ENCODE peak calls at places on chromosomes 12 and 14, in ten cellular contexts. Q is astrocyte of the spinal cord, J is upper lobe of right lung, A is fibroblast of villous mesenchyme, M is fibroblast of pulmonary artery, U is cardiac fibroblast, N is heart left ventricle, H is fibroblast of lung, B is sigmoid colon, I is AG09309. L is an unnamed sample.

GRCh38 chr12:95179011-95179410 is 38.3 kb downstream of the FGD6 start:
- DNase-seq in Q (no peak), J (no peak), A (no peak), M (no peak), U (no peak), N (no peak), H (peak; percentile 52), B (no peak), I (no peak), L (no peak)

GRCh38 chr14:104743461-104744380 is 9.2 kb upstream of the SIVA1 start:
- DNase-seq in Q (no peak), J (no peak), A (no peak), M (no peak), U (no peak), N (peak; percentile 17), H (peak; percentile 27), B (no peak), I (no peak), L (no peak)

GRCh38 chr12:95342008-95342407 is 124.4 kb downstream of the VEZT start:
- DNase-seq in Q (no peak), J (no peak), A (no peak), M (no peak), U (no peak), N (no peak), H (no peak), B (no peak), I (no peak), L (no peak)

GRCh38 chr12:100187857-100188519 is 12.6 kb upstream of the ACTR6 start:
- DNase-seq in Q (no peak), J (no peak), A (no peak), M (no peak), U (no peak), N (no peak), H (no peak), B (no peak), I (no peak), L (no peak)

GRCh38 chr12:80213246-80213645 is 113.9 kb downstream of the OTOGL start:
- DNase-seq in Q (no peak), J (no peak), A (no peak), M (no peak), U (no peak), N (no peak), H (no peak), B (no peak), I (no peak), L (no peak)

GRCh38 chr14:96752594-96752993 is 44.6 kb upstream of the VRK1 start:
- DNase-seq in Q (no peak), J (no peak), A (no peak), M (no peak), U (no peak), N (no peak), H (peak; percentile 1), B (no peak), I (no peak), L (no peak)

GRCh38 chr12:76029982-76030377 is 1.6 kb downstream of the PHLDA1 start:
- DNase-seq in Q (peak; percentile 56), J (peak; percentile 60), A (peak; percentile 60), M (peak; percentile 74), U (peak; percentile 72), N (no peak), H (peak; percentile 42), B (no peak), I (no peak), L (no peak)

GRCh38 chr14:21083565-21084325 is 13.6 kb downstream of the ARHGEF40 start:
- DNase-seq in Q (no peak), J (no peak), A (no peak), M (no peak), U (no peak), N (no peak), H (no peak), B (no peak), I (no peak), L (no peak)

GRCh38 chr12:80268924-80269749 is 169.8 kb downstream of the OTOGL start:
- DNase-seq in Q (peak; percentile 88), J (no peak), A (peak; percentile 45), M (peak; percentile 58), U (peak; percentile 39), N (no peak), H (peak; percentile 92), B (no peak), I (peak; percentile 45), L (no peak)

GRCh38 chr12:29207120-29207519 is 58.0 kb downstream of the FAR2 start:
- DNase-seq in Q (peak; percentile 50), J (no peak), A (no peak), M (peak; percentile 71), U (peak; percentile 73), N (no peak), H (peak; percentile 24), B (no peak), I (no peak), L (no peak)

GRCh38 chr14:52954346-52955214 is 3.7 kb upstream of the FERMT2 start:
- DNase-seq in Q (peak; percentile 31), J (no peak), A (peak; percentile 76), M (peak; percentile 81), U (peak; percentile 56), N (no peak), H (peak; percentile 68), B (peak; percentile 73), I (peak; percentile 28), L (no peak)

GRCh38 chr12:54654926-54655325 is 6.8 kb upstream of the DCD start:
- DNase-seq in Q (no peak), J (no peak), A (no peak), M (no peak), U (no peak), N (no peak), H (no peak), B (no peak), I (no peak), L (no peak)

GRCh38 chr12:75974323-75975273 is 57.0 kb downstream of the PHLDA1 start:
- DNase-seq in Q (no peak), J (no peak), A (no peak), M (no peak), U (no peak), N (no peak), H (no peak), B (no peak), I (no peak), L (peak; percentile 59)

GRCh38 chr14:104882325-104882973 is 17.4 kb downstream of the CEP170B start:
- DNase-seq in Q (no peak), J (peak; percentile 86), A (no peak), M (no peak), U (no peak), N (peak; percentile 26), H (no peak), B (no peak), I (no peak), L (peak; percentile 82)

GRCh38 chr14:81062816-81063215 is 107.4 kb downstream of the TSHR start:
- DNase-seq in Q (no peak), J (no peak), A (no peak), M (peak; percentile 0), U (peak; percentile 0), N (no peak), H (no peak), B (no peak), I (no peak), L (no peak)
- TF ChIP-seq CTCF in Q (no peak), J (peak; percentile 30), A (no peak), M (peak; percentile 19), U (no peak), N (peak; percentile 26), H (no peak), B (no peak), I (peak; percentile 36), L (peak; percentile 20)

DNA sequence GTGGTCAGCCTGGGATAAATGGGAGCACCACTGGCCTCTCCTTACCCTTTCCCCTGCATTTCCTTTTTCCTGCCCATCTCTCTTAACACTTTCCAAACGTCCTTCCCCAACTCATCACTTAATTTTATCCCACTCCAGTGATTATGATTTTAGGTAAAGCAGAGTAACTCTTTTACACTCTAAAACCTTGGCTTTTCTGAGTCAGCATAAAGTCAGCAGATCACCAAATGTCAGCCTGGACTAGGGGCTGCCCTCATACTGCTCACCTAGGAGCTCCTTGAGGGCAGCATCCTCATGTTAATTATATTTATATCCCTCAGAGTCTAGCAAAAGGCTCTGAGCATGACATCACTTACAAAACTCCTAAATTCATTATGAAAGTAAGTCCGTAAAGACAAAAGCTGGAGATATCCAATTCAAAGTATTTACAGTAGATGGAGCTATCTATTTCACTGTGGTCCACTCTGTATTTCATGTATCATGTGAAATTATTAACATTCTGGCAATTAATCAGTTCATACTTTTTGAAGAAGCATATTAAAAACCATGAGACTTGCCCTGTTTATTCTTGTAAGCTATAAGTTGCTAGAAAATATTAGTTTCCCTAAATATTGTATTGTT is 17.0 kb upstream of the DICER1 start:
- DNase-seq in Q (peak; percentile 25), J (no peak), A (peak; percentile 33), M (peak; percentile 58), U (peak; percentile 49), N (no peak), H (no peak), B (no peak), I (no peak), L (no peak)
- TF ChIP-seq CTCF in Q (peak; percentile 34), J (peak; percentile 34), A (peak; percentile 25), M (peak; percentile 49), U (peak; percentile 20), N (peak; percentile 50), H (peak; percentile 25), B (no peak), I (no peak), L (peak; percentile 20)

DNA sequence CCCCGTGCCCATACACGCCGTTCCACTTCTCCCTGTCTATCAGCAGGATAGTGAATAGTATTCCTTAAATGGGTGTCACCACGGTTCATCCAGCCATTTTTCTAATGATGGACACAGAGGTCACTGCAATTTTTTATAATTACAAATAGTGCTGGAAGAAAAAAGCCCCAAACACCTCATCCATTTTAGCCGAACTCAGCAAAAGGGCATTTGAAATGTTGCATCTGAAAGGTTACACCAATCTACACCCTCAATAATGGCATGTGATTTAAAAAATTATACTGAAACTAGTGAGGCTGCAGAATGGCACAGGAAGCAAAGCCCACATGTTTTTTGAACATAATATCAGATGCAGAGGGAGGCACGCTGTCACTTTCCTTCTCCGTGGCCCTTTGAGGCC is 39.1 kb upstream of the MEG3 start:
- DNase-seq in Q (no peak), J (no peak), A (no peak), M (no peak), U (no peak), N (no peak), H (no peak), B (no peak), I (no peak), L (no peak)
- TF ChIP-seq CTCF in Q (no peak), J (no peak), A (no peak), M (no peak), U (no peak), N (no peak), H (no peak), B (no peak), I (no peak), L (no peak)

DNA sequence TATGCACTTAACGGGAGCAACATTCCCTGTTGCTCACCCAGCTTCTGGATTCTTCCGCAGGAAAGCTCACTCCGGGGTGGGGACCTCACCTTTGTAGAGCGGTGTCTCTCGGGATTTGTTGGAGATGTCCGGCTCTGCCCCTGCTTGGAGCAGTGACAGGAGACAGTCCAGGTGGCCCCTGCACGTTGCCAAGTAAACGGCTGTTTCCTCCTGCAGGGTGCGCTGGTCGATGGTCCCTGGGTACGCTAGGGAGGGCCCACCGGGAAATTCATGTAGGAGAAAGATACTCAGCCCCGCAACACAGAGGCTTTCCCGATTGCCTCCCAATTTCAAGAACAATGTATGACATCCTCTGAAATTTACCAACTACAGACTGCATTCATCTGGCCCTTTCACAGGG is 23.1 kb downstream of the ASB2 start:
- DNase-seq in Q (no peak), J (no peak), A (no peak), M (no peak), U (no peak), N (no peak), H (no peak), B (no peak), I (no peak), L (no peak)
- TF ChIP-seq CTCF in Q (no peak), J (no peak), A (no peak), M (peak; percentile 5), U (no peak), N (peak; percentile 18), H (no peak), B (no peak), I (no peak), L (no peak)